ENCODE peak calls at places on chromosomes 11 and 22, in six cellular contexts. P is right lobe of liver; M is left lung; T is T-cell; F is heart right ventricle; W is CD4-positive, alpha-beta T cell. S is an unnamed sample.
A peak's percentile ranks its signal among the peaks of the same experiment; 100 is the strongest.

GRCh38 chr11:34182921-34183685 is 77.7 kb downstream of the NAT10 start:
- ATAC-seq in P (no peak), M (no peak), T (no peak), F (no peak), W (no peak), S (no peak)

GRCh38 chr11:126416542-126417090 is 61.1 kb downstream of the ST3GAL4 start:
- ATAC-seq in P (peak; percentile 85), M (peak; percentile 95), T (peak; percentile 96), F (peak; percentile 85), W (peak; percentile 86), S (peak; percentile 86)

GRCh38 chr11:65424200-65425104 is 1.9 kb downstream of the NEAT1 start:
- ATAC-seq in P (no peak), M (no peak), T (peak; percentile 12), F (no peak), W (peak; percentile 7), S (no peak)

GRCh38 chr22:20803696-20804324 is 29.9 kb downstream of the SERPIND1 start:
- ATAC-seq in P (peak; percentile 82), M (peak; percentile 66), T (no peak), F (peak; percentile 64), W (no peak), S (no peak)

GRCh38 chr11:65410936-65411680 is 11.5 kb upstream of the NEAT1 start:
- ATAC-seq in P (no peak), M (no peak), T (no peak), F (no peak), W (no peak), S (no peak)

GRCh38 chr11:130051077-130051476 is 18.6 kb upstream of the APLP2 start:
- ATAC-seq in P (peak; percentile 59), M (peak; percentile 75), T (no peak), F (peak; percentile 51), W (no peak), S (peak; percentile 51)

GRCh38 chr11:86606849-86607481 is 65.5 kb downstream of the ME3 start:
- ATAC-seq in P (peak; percentile 21), M (no peak), T (no peak), F (no peak), W (no peak), S (no peak)

GRCh38 chr11:63710476-63711217 is 29.3 kb downstream of the RTN3 start:
- ATAC-seq in P (no peak), M (peak; percentile 95), T (no peak), F (peak; percentile 55), W (no peak), S (no peak)

GRCh38 chr22:36398602-36399472 is 11.1 kb upstream of the MYH9 start:
- ATAC-seq in P (peak; percentile 34), M (no peak), T (no peak), F (peak; percentile 17), W (no peak), S (no peak)

GRCh38 chr22:17897411-17897810 is 123.1 kb upstream of the BID start:
- ATAC-seq in P (no peak), M (peak; percentile 59), T (no peak), F (peak; percentile 62), W (no peak), S (no peak)

GRCh38 chr11:20021771-20022362 is 138.4 kb downstream of the DBX1 start:
- ATAC-seq in P (no peak), M (no peak), T (no peak), F (no peak), W (no peak), S (no peak)

GRCh38 chr22:37189011-37189466 is 992 bp upstream of the C1QTNF6 start:
- ATAC-seq in P (no peak), M (no peak), T (no peak), F (peak; percentile 2), W (no peak), S (no peak)

GRCh38 chr11:44128729-44129128 is 33.3 kb downstream of the EXT2 start:
- ATAC-seq in P (peak; percentile 61), M (no peak), T (no peak), F (no peak), W (no peak), S (no peak)

GRCh38 chr11:119585038-119585666 is 143.8 kb downstream of the NECTIN1 start:
- ATAC-seq in P (peak; percentile 69), M (peak; percentile 54), T (no peak), F (no peak), W (no peak), S (peak; percentile 31)

GRCh38 chr22:42154731-42155543 is 24.3 kb upstream of the CYP2D6 start:
- ATAC-seq in P (peak; percentile 50), M (no peak), T (no peak), F (no peak), W (no peak), S (no peak)

GRCh38 chr11:61742391-61742790 is 10.0 kb upstream of the MYRF start:
- ATAC-seq in P (no peak), M (peak; percentile 51), T (no peak), F (peak; percentile 12), W (no peak), S (peak; percentile 44)

GRCh38 chr11:125049393-125049792 is 13.7 kb upstream of the SLC37A2 start:
- ATAC-seq in P (no peak), M (no peak), T (no peak), F (no peak), W (no peak), S (no peak)

GRCh38 chr11:120778692-120779490 is 245.0 kb upstream of the TBCEL start:
- ATAC-seq in P (no peak), M (no peak), T (no peak), F (no peak), W (no peak), S (no peak)

GRCh38 chr11:44787981-44788380 is 61.2 kb downstream of the TSPAN18 start:
- ATAC-seq in P (no peak), M (no peak), T (no peak), F (no peak), W (no peak), S (no peak)

GRCh38 chr22:42769574-42770447 is 49.1 kb upstream of the A4GALT start:
- ATAC-seq in P (peak; percentile 89), M (peak; percentile 83), T (no peak), F (peak; percentile 61), W (no peak), S (peak; percentile 85)

GRCh38 chr11:111414267-111414931 is 35.3 kb upstream of the POU2AF1 start:
- ATAC-seq in P (no peak), M (no peak), T (no peak), F (no peak), W (no peak), S (no peak)

GRCh38 chr11:112320668-112321067 is 60.0 kb upstream of the PLET1 start:
- ATAC-seq in P (peak; percentile 25), M (peak; percentile 62), T (no peak), F (peak; percentile 84), W (no peak), S (peak; percentile 51)

GRCh38 chr22:27239520-27239919 is 562.0 kb downstream of the MN1 start:
- ATAC-seq in P (no peak), M (peak; percentile 37), T (no peak), F (peak; percentile 25), W (no peak), S (no peak)

GRCh38 chr11:118258410-118258809 is 5.7 kb downstream of the MPZL2 start:
- ATAC-seq in P (peak; percentile 15), M (no peak), T (no peak), F (no peak), W (no peak), S (no peak)

GRCh38 chr11:61908730-61909622 is 8.4 kb downstream of the RAB3IL1 start:
- ATAC-seq in P (peak; percentile 32), M (peak; percentile 43), T (no peak), F (peak; percentile 5), W (no peak), S (peak; percentile 30)

GRCh38 chr11:103077553-103077952 is 14.4 kb downstream of the DCUN1D5 start:
- ATAC-seq in P (no peak), M (no peak), T (no peak), F (no peak), W (no peak), S (no peak)

GRCh38 chr11:96103102-96103501 is 179.2 kb upstream of the MTMR2 start:
- ATAC-seq in P (no peak), M (no peak), T (no peak), F (no peak), W (no peak), S (no peak)

GRCh38 chr22:29257751-29258181 is 10.0 kb downstream of the RHBDD3 start:
- ATAC-seq in P (no peak), M (no peak), T (no peak), F (no peak), W (no peak), S (no peak)

GRCh38 chr11:95050595-95051202 is 1.5 kb downstream of the KDM4F start:
- ATAC-seq in P (no peak), M (no peak), T (no peak), F (no peak), W (no peak), S (no peak)

GRCh38 chr11:64251986-64252837 is 882 bp downstream of the PLCB3 start:
- ATAC-seq in P (peak; percentile 16), M (peak; percentile 70), T (no peak), F (peak; percentile 31), W (no peak), S (no peak)

GRCh38 chr22:18091478-18091877 is 13.7 kb downstream of the PEX26 start:
- ATAC-seq in P (peak; percentile 40), M (peak; percentile 16), T (peak; percentile 22), F (peak; percentile 29), W (peak; percentile 12), S (peak; percentile 20)

GRCh38 chr11:117794144-117794543 is 2.9 kb downstream of the DSCAML1 start:
- ATAC-seq in P (no peak), M (no peak), T (no peak), F (no peak), W (no peak), S (no peak)

GRCh38 chr11:122697636-122698167 is 42.2 kb downstream of the UBASH3B start:
- ATAC-seq in P (peak; percentile 67), M (peak; percentile 82), T (peak; percentile 83), F (peak; percentile 55), W (peak; percentile 80), S (peak; percentile 57)

GRCh38 chr11:117189941-117190544 is 9.1 kb upstream of the TAGLN start:
- ATAC-seq in P (no peak), M (no peak), T (no peak), F (no peak), W (no peak), S (no peak)

GRCh38 chr11:12376259-12376971 is 956 bp upstream of the PARVA start:
- ATAC-seq in P (no peak), M (no peak), T (peak; percentile 24), F (peak; percentile 39), W (no peak), S (peak; percentile 54)

GRCh38 chr11:4044971-4045646 is 49.5 kb upstream of the RRM1 start:
- ATAC-seq in P (no peak), M (no peak), T (no peak), F (peak; percentile 81), W (no peak), S (no peak)

GRCh38 chr22:44369241-44369652 is 56.5 kb upstream of the SHISAL1 start:
- ATAC-seq in P (no peak), M (no peak), T (no peak), F (no peak), W (no peak), S (no peak)

GRCh38 chr11:18368236-18368635 is 26.1 kb upstream of the LDHA start:
- ATAC-seq in P (no peak), M (no peak), T (no peak), F (no peak), W (no peak), S (no peak)